ENCODE peak calls at places on chromosomes 6 and 20, in five cellular contexts. B is astrocyte, X is tibial nerve, M is left ventricle myocardium inferior, N is kidney epithelial cell. R is an unnamed sample. For H3K36me3, the result is how much of the 10 kb centered on the place peaks cover.

GRCh38 chr6:1970151-1970561 is 275.2 kb downstream of the GMDS start:
- DNase-seq in B (no peak), X (no peak), M (no peak), N (no peak), R (no peak)

GRCh38 chr6:26053929-26054658 is 33.1 kb upstream of the HFE start:
- DNase-seq in B (no peak), X (no peak), M (no peak), N (no peak), R (no peak)

GRCh38 chr20:39935921-39936320 is 753.1 kb downstream of the MAFB start:
- DNase-seq in B (no peak), X (no peak), M (no peak), N (no peak), R (no peak)

GRCh38 chr6:151300267-151300930 is 60.6 kb downstream of the AKAP12 start:
- DNase-seq in B (no peak), X (no peak), M (no peak), N (no peak), R (no peak)

GRCh38 chr6:170034294-170034693 is 256.6 kb downstream of the DLL1 start:
- DNase-seq in B (no peak), X (no peak), M (no peak), N (no peak), R (no peak)

GRCh38 chr20:40970218-40970617 is 58.4 kb upstream of the TOP1 start:
- DNase-seq in B (no peak), X (no peak), M (no peak), N (no peak), R (no peak)

GRCh38 chr6:37897321-37897720 is 77.8 kb downstream of the ZFAND3 start:
- DNase-seq in B (peak), X (no peak), M (no peak), N (no peak), R (no peak)

GRCh38 chr6:39495640-39496039 is 173.1 kb upstream of the KCNK16 start:
- DNase-seq in B (no peak), X (no peak), M (no peak), N (no peak), R (no peak)

GRCh38 chr20:34369265-34369664 is 6.2 kb downstream of the ITCH start:
- DNase-seq in B (no peak), X (no peak), M (no peak), N (no peak), R (no peak)

GRCh38 chr6:5379647-5380242 is 118.4 kb downstream of the FARS2 start:
- DNase-seq in B (no peak), X (no peak), M (no peak), N (no peak), R (no peak)

GRCh38 chr20:55264825-55265224 is 740.5 kb downstream of the CBLN4 start:
- DNase-seq in B (no peak), X (no peak), M (no peak), N (no peak), R (no peak)

GRCh38 chr20:32232487-32232886 is 24.8 kb downstream of the POFUT1 start:
- DNase-seq in B (no peak), X (no peak), M (no peak), N (no peak), R (no peak)

GRCh38 chr6:10184408-10185187 is 230.3 kb downstream of the TFAP2A start:
- DNase-seq in B (no peak), X (no peak), M (no peak), N (no peak), R (peak)

GRCh38 chr6:147508073-147508870 is at the start of gene SAMD5:
- DNase-seq in B (peak), X (no peak), M (peak), N (no peak), R (peak)

GRCh38 chr6:142790257-142790656 is 154.7 kb downstream of the HIVEP2 start:
- DNase-seq in B (no peak), X (no peak), M (no peak), N (no peak), R (no peak)

GRCh38 chr6:130503146-130503545 is 137.3 kb downstream of the TMEM200A start:
- DNase-seq in B (peak), X (no peak), M (no peak), N (no peak), R (no peak)

DNA sequence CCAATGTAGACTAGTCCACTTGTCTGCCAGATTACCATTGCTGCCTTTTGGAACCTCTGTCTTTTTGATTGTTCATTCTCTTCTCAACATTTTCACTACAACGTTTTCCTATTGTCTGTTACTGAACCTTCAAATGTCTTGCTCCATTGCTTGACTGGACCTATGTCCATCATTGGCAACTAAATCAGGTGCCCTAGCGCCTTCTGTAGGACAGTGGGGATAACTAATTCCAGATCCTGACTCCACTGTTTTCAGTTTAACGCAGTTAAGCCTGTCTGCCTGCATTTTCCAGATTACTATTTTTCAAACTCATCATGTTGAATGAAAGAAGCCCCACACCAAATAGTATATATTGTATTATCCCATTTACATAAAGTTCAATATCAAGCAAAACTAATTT is 433.6 kb downstream of the RNF144B start:
- DNase-seq in B (no peak), X (no peak), M (no peak), N (no peak), R (no peak)
- TF ChIP-seq CTCF in B (no peak), X (no peak), M (no peak), N (no peak), R (no peak)

GRCh38 chr20:51019598-51020592 is 3.0 kb downstream of the KCNG1 start:
- DNase-seq in B (no peak), X (no peak), M (no peak), N (no peak), R (no peak)
- H3K4me3 ChIP-seq in B (peak), X (no peak), M (no peak), N (no peak), R (no peak)

GRCh38 chr6:11278207-11278559 is 45.7 kb upstream of the NEDD9 start:
- DNase-seq in B (peak), X (no peak), M (no peak), N (no peak), R (no peak)

GRCh38 chr6:11277275-11278206 is 45.1 kb upstream of the NEDD9 start:
- DNase-seq in B (peak), X (no peak), M (no peak), N (peak), R (peak)

GRCh38 chr6:11276911-11277274 is 44.4 kb upstream of the NEDD9 start:
- DNase-seq in B (no peak), X (no peak), M (no peak), N (no peak), R (no peak)

GRCh38 chr6:11280394-11280793 is 47.9 kb upstream of the NEDD9 start:
- DNase-seq in B (no peak), X (no peak), M (no peak), N (no peak), R (no peak)

DNA sequence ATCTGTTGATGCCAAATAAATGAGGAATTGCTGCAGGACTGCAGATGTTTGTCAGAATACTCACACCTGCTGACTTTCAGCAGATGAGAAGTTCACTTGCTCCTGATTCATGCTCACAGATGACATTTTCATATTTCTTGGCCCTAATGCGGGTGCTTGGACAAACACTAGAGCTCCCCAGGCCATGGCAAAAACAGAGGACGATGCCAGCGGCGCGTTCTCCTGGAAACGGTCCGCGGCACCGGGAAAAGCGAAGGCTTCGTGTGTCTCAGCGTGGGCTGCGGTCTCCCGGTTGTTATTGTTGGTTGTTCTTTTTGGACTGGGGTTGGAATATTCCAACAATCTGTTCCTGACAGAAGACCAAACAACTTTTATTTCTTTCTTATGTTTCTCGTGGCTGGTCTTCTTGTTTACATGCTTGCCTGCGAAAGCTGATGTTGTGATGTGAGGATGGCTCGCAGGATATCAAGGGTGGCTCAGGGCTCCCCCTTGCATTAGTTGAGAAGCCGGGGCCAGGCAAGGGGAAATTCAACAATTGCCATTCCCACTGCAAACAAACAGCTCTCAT is 46.8 kb upstream of the NEDD9 start:
- DNase-seq in B (no peak), X (peak), M (no peak), N (no peak), R (no peak)
- H3K36me3 ChIP-seq in B (under half), X (under half), M (under half), N (under half), R (under half)

GRCh38 chr6:81753709-81754678 is 1.5 kb upstream of the TENT5A start:
- DNase-seq in B (no peak), X (peak), M (peak), N (no peak), R (no peak)

GRCh38 chr6:81751388-81752083 is 945 bp downstream of the TENT5A start:
- DNase-seq in B (peak), X (peak), M (peak), N (no peak), R (no peak)

GRCh38 chr6:81754906-81755305 is 2.4 kb upstream of the TENT5A start:
- DNase-seq in B (no peak), X (no peak), M (no peak), N (no peak), R (no peak)

GRCh38 chr6:81752084-81752968 is at the start of gene TENT5A:
- DNase-seq in B (peak), X (peak), M (peak), N (peak), R (peak)

DNA sequence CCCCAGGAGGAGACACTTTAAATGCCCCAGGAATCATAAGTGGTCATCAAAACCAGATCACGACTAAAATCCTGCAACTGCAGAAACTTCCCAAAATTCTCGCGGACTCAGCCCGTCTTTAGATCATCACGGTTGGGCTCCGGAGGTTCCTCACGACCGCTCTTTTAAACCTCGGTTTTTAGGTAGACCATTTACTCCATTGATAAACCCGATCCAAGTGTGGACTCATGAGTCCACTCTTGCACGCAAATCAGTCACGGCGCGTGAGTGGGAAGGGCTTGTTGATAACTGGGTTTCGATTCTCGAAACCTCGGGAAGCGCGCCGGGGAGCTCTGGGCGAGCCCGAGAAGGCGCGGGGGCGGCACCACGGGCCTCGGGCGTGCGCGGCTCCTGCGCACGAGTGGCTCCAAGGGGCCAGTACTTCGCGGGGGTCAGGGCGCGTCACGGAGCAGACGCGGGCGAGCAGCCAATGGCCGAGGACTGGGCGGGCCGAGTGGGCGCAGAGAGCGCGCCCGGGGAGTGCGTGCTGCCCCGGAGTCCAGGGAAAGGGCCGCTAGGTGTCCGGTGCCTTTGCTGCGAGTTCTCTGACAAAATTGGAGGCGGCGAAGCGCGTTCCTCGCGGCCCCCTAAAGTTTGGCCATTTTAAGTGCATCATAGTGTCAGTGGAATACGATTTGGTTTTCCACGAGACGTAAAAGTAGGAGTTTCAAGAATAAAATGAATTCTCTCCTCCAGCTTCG is 658 bp upstream of the TENT5A start:
- DNase-seq in B (peak), X (peak), M (peak), N (peak), R (peak)
- TF ChIP-seq CTCF in B (no peak), X (no peak), M (peak), N (peak), R (peak)